ENCODE peak calls at places on chromosomes 2 and 18, in four cellular contexts. G, K, S and U are unnamed samples.

GRCh38 chr2:99421469-99421868 is 68.3 kb downstream of the REV1 start:
- DNase-seq in S (no peak), G (no peak), K (no peak), U (no peak)

GRCh38 chr18:44521673-44522032 is 159.0 kb upstream of the SETBP1 start:
- DNase-seq in K (no peak), S (no peak), G (no peak), U (no peak)

GRCh38 chr2:201458381-201458780 is 6.8 kb downstream of the STRADB start:
- DNase-seq in G (no peak), S (no peak), K (no peak), U (no peak)

GRCh38 chr2:223815884-223816570 is 21.4 kb downstream of the AP1S3 start:
- DNase-seq in K (no peak), G (no peak), S (no peak), U (no peak)

GRCh38 chr2:110837421-110838409 is 105.3 kb downstream of the ACOXL start:
- DNase-seq in G (no peak), K (no peak), S (no peak), U (no peak)

GRCh38 chr2:98458207-98458606 is 13.5 kb downstream of the INPP4A start:
- DNase-seq in G (no peak), K (no peak), S (no peak), U (no peak)

GRCh38 chr2:220000080-220000479 is 372.6 kb downstream of the SLC4A3 start:
- DNase-seq in G (no peak), S (no peak), K (no peak), U (no peak)

GRCh38 chr18:77102246-77103040 is 30.1 kb downstream of the MBP start:
- DNase-seq in S (no peak), K (peak), G (peak), U (no peak)

GRCh38 chr2:48249093-48249492 is 280.9 kb upstream of the STON1 start:
- DNase-seq in S (no peak), G (no peak), K (peak), U (no peak)

GRCh38 chr2:163465440-163465839 is 270.4 kb downstream of the FIGN start:
- DNase-seq in G (no peak), K (no peak), S (no peak), U (no peak)

GRCh38 chr2:42978887-42979415 is 186.6 kb upstream of the HAAO start:
- DNase-seq in S (no peak), K (no peak), G (no peak), U (no peak)

GRCh38 chr2:85712849-85713612 is 18.9 kb downstream of the GNLY start:
- DNase-seq in G (peak), S (peak), K (no peak), U (no peak)

GRCh38 chr2:234422895-234423505 is 73.9 kb downstream of the ARL4C start:
- DNase-seq in G (no peak), S (no peak), K (no peak), U (no peak)

GRCh38 chr2:230947908-230948365 is 22.9 kb upstream of the GPR55 start:
- DNase-seq in K (no peak), G (no peak), S (no peak), U (no peak)
- H3K27ac ChIP-seq in K (no peak), G (no peak), S (no peak), U (no peak)

GRCh38 chr2:26017464-26018183 is 16.3 kb upstream of the RAB10 start:
- DNase-seq in G (no peak), K (no peak), S (no peak), U (no peak)
- H3K27ac ChIP-seq in G (peak), K (peak), S (peak), U (peak)

DNA sequence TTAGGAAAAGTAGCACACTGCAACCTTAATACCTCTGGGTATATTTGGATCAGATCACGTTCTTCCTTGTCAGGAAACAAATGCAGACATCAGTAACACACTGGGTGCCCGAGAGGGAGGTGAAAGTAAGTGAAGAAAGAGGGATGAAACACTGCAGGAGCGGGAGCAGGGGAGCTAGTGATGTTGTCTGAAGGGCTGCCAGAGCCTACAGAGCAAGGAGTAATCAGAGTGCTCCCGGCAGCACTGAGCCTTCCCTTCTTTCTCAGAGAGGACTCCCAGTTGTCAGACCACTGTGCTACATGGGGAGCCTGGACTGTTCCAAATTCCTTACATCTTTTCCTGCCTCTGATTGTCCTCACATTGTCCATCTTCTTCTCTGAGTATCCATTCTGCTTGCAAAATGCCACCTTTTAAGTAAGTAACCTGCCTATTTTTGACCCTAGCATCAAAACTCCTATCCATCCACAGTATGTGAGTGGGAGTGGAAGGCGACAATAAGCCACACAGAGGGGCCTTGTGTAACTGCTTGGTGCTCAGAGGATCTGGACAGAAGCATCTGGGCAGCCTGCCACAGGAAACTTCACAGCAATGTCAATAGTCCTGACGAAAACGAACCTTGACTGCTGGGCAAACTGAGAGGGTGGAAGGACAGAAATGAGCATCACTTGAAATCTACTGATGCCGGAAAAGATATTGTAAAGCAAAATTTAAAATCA is 10.8 kb upstream of the NAB1 start:
- DNase-seq in K (no peak), G (no peak), S (peak), U (no peak)
- H3K27ac ChIP-seq in K (no peak), G (peak), S (peak), U (peak)

DNA sequence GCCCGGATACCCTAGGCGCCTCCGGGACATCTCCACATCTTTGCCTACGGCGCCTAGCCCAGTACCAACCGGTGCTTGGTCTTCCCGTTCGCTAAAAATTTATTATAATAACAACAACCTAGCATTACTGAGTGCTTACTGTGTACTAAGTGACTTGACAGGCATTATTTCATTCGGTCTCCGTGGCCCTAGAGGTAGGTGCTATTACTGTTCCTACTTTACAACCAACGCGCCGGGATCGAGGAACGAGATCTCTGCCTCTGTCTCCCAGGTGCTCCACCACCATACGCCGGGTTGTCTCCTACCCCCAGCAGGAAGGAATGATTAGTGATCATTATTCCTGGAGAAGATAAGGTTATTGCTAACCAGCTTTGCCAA is 657 bp upstream of the BIN1 start:
- DNase-seq in S (peak), K (no peak), G (no peak), U (no peak)
- H3K27ac ChIP-seq in S (peak), K (peak), G (peak), U (peak)

DNA sequence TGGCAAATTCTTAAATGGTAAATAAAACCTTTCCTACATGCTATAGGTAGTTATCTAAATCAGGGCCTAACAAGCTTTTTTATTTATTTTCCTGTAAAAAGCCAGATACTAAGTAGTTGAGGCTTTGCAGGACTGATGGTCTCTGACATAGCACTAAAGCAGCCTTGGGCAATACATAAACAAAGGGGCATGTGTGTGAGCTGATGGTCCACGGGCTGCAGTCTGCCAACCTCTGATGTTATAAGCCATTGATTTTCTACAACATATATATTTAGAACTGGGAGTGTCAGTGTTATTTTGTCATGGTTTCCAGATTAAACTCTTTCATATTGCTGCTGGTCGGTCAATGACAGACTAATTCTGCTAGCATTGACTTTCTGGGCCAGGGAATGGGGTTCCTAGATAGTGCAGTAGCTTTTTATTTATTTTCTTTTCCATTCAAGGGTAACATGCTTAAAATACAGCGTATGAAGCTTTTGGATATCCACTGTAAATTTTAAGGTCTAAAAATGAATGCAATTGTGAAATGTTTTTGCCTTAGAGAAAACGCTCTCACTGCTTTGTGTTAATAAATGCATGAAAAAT is 134.0 kb downstream of the NEDD4L start:
- DNase-seq in K (no peak), S (peak), G (no peak), U (no peak)
- H3K27ac ChIP-seq in K (no peak), S (no peak), G (no peak), U (no peak)

DNA sequence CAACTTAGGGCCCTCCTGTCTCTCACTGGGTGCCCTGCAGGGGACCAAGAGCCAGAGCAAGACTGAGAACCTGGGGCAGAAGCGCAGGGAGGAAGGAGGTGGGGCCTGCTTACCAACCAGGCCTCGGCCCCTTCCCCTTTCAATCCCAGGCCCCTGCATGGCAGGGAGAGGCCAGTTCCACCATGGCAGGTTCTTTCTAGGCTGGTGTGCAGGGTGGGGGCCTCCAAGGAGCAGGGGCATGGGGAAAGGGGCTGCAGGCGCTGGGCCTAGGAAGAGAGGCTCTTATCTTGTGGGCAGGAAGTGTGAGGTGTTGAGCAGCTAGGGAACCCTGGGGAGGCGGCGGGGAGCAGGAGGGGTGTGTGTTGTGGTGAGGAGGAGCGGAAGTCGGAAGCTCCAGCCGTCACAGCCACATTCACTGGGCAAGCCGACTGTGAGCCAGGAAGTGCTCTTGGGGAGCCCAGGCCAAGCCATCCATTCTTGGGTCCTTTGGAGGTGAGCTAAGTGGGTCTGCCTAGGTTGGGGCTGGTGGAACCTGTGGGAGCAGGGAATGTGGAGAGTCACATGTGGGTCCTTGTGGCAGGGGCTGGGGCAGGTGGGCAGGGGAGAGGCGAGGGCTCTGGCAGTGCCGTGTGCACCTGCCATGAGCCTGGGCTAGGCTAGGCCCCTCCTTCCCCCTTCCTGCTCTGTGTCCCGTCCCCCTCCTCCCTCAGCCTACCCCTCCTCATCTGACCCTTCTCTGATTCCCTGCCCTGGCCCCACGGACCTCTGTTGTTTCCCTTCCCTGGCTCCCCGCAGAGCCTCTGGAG is at the start of gene PSD4:
- DNase-seq in G (no peak), K (no peak), S (peak), U (no peak)
- H3K27ac ChIP-seq in G (no peak), K (no peak), S (peak), U (no peak)

GRCh38 chr2:173119944-173120343 is 44.3 kb downstream of the MAP3K20 start:
- DNase-seq in K (no peak), S (no peak), G (no peak), U (no peak)
- H3K27ac ChIP-seq in K (no peak), S (no peak), G (peak), U (no peak)

GRCh38 chr2:20796374-20796791 is 26.5 kb downstream of the LDAH start:
- DNase-seq in S (peak), K (no peak), G (peak), U (peak)
- H3K27ac ChIP-seq in S (peak), K (no peak), G (peak), U (no peak)

DNA sequence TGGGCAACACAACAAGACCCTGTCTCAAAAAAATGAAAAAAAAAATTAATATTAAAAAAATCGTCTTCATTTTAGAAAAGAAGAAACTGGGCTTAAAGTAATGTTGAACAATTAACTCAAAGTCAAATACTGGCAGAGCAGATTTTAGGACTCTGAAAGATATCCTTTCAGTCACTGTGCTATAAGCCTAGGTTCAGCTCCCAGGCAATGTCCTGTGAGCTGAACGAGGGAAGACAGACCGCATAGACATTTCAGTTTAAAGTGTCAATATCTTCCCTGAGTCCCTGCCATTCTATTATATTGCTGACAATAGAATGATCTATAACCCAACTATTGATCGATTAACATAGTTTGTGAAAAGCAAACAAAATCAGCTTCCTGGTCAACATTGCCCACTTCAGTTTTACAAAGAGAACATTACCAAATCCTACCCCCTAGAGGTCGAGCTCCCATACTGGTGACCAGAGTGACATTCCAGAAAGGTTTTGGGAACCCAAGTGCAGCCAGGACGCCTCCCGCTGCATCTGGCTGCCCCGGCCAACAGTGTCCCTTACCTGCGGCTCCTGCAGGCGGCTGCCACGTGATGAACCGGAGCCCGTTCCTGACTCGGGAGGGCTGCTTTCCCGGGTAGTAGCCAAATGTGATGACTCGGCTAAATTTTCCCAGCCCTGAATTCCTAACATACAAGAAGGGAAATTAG is 639 bp downstream of the MRO start:
- DNase-seq in S (peak), K (no peak), G (no peak), U (peak)
- H3K27ac ChIP-seq in S (peak), K (no peak), G (no peak), U (no peak)